ENCODE peak calls at places on chromosomes 6 and 20, in nine cellular contexts. One of them, this sample, is unnamed. For H3K36me3, the result is how much of the 10 kb centered on the place peaks cover.

GRCh38 chr6:37244430-37245310 is 12.9 kb upstream of the TBC1D22B start:
- DNase-seq in uterus: peak
- DNase-seq in breast epithelium: peak
- DNase-seq in DND-41: no peak
- DNase-seq in Peyer's patch: peak
- DNase-seq in PC-9: no peak
- DNase-seq in neuronal stem cell: no peak
- DNase-seq in CD8-positive, alpha-beta memory T cell: no peak
- DNase-seq in brain microvascular endothelial cell: peak
- DNase-seq in this sample: no peak

GRCh38 chr20:5741089-5741488 is 9.1 kb upstream of the SHLD1 start:
- DNase-seq in Peyer's patch: no peak
- DNase-seq in brain microvascular endothelial cell: no peak
- DNase-seq in DND-41: no peak
- DNase-seq in neuronal stem cell: no peak
- DNase-seq in uterus: no peak
- DNase-seq in CD8-positive, alpha-beta memory T cell: no peak
- DNase-seq in PC-9: no peak
- DNase-seq in breast epithelium: no peak
- DNase-seq in this sample: no peak

GRCh38 chr6:150740453-150740852 is 125.0 kb upstream of the MTHFD1L start:
- DNase-seq in DND-41: no peak
- DNase-seq in PC-9: no peak
- DNase-seq in uterus: no peak
- DNase-seq in CD8-positive, alpha-beta memory T cell: no peak
- DNase-seq in brain microvascular endothelial cell: no peak
- DNase-seq in neuronal stem cell: no peak
- DNase-seq in breast epithelium: no peak
- DNase-seq in Peyer's patch: no peak
- DNase-seq in this sample: no peak

GRCh38 chr20:44021186-44021585 is 106.5 kb downstream of the TOX2 start:
- DNase-seq in PC-9: no peak
- DNase-seq in Peyer's patch: no peak
- DNase-seq in neuronal stem cell: no peak
- DNase-seq in uterus: no peak
- DNase-seq in DND-41: no peak
- DNase-seq in brain microvascular endothelial cell: no peak
- DNase-seq in breast epithelium: no peak
- DNase-seq in CD8-positive, alpha-beta memory T cell: no peak
- DNase-seq in this sample: no peak

GRCh38 chr20:8909596-8909995 is 159.3 kb upstream of the PLCB4 start:
- DNase-seq in CD8-positive, alpha-beta memory T cell: no peak
- DNase-seq in brain microvascular endothelial cell: no peak
- DNase-seq in DND-41: no peak
- DNase-seq in Peyer's patch: no peak
- DNase-seq in neuronal stem cell: no peak
- DNase-seq in PC-9: no peak
- DNase-seq in breast epithelium: no peak
- DNase-seq in uterus: no peak
- DNase-seq in this sample: no peak

GRCh38 chr20:5118220-5119142 is 1.3 kb downstream of the PCNA start:
- DNase-seq in brain microvascular endothelial cell: no peak
- DNase-seq in neuronal stem cell: no peak
- DNase-seq in DND-41: no peak
- DNase-seq in breast epithelium: no peak
- DNase-seq in Peyer's patch: no peak
- DNase-seq in CD8-positive, alpha-beta memory T cell: no peak
- DNase-seq in PC-9: no peak
- DNase-seq in uterus: no peak
- DNase-seq in this sample: no peak

GRCh38 chr6:36432151-36432633 is 10.5 kb downstream of the PXT1 start:
- DNase-seq in DND-41: no peak
- DNase-seq in breast epithelium: no peak
- DNase-seq in brain microvascular endothelial cell: peak
- DNase-seq in uterus: no peak
- DNase-seq in PC-9: peak
- DNase-seq in CD8-positive, alpha-beta memory T cell: no peak
- DNase-seq in neuronal stem cell: no peak
- DNase-seq in Peyer's patch: no peak
- DNase-seq in this sample: no peak

GRCh38 chr6:101489456-101489855 is 95.9 kb downstream of the GRIK2 start:
- DNase-seq in Peyer's patch: no peak
- DNase-seq in brain microvascular endothelial cell: no peak
- DNase-seq in breast epithelium: no peak
- DNase-seq in PC-9: no peak
- DNase-seq in DND-41: no peak
- DNase-seq in CD8-positive, alpha-beta memory T cell: no peak
- DNase-seq in uterus: no peak
- DNase-seq in neuronal stem cell: no peak
- DNase-seq in this sample: no peak

GRCh38 chr6:25193147-25193864 is 85.9 kb upstream of the CARMIL1 start:
- DNase-seq in brain microvascular endothelial cell: peak
- DNase-seq in uterus: peak
- DNase-seq in Peyer's patch: no peak
- DNase-seq in breast epithelium: peak
- DNase-seq in CD8-positive, alpha-beta memory T cell: no peak
- DNase-seq in DND-41: no peak
- DNase-seq in PC-9: peak
- DNase-seq in neuronal stem cell: no peak
- DNase-seq in this sample: no peak

GRCh38 chr6:77666340-77666739 is 13.5 kb downstream of the MEI4 start:
- DNase-seq in CD8-positive, alpha-beta memory T cell: no peak
- DNase-seq in uterus: no peak
- DNase-seq in DND-41: no peak
- DNase-seq in breast epithelium: no peak
- DNase-seq in neuronal stem cell: no peak
- DNase-seq in Peyer's patch: no peak
- DNase-seq in PC-9: no peak
- DNase-seq in brain microvascular endothelial cell: no peak
- DNase-seq in this sample: no peak

GRCh38 chr6:151179321-151179720 is 60.4 kb upstream of the AKAP12 start:
- DNase-seq in PC-9: no peak
- DNase-seq in brain microvascular endothelial cell: peak
- DNase-seq in CD8-positive, alpha-beta memory T cell: no peak
- DNase-seq in Peyer's patch: no peak
- DNase-seq in breast epithelium: no peak
- DNase-seq in DND-41: no peak
- DNase-seq in uterus: no peak
- DNase-seq in neuronal stem cell: no peak
- DNase-seq in this sample: no peak

GRCh38 chr6:125974214-125974866 is 12.0 kb upstream of the TRMT11 start:
- DNase-seq in CD8-positive, alpha-beta memory T cell: peak
- DNase-seq in uterus: no peak
- DNase-seq in brain microvascular endothelial cell: no peak
- DNase-seq in neuronal stem cell: no peak
- DNase-seq in Peyer's patch: no peak
- DNase-seq in PC-9: no peak
- DNase-seq in breast epithelium: no peak
- DNase-seq in DND-41: no peak
- DNase-seq in this sample: no peak

GRCh38 chr6:127980996-127981395 is 80.1 kb upstream of the THEMIS start:
- DNase-seq in DND-41: no peak
- DNase-seq in brain microvascular endothelial cell: no peak
- DNase-seq in Peyer's patch: no peak
- DNase-seq in breast epithelium: no peak
- DNase-seq in PC-9: no peak
- DNase-seq in neuronal stem cell: no peak
- DNase-seq in uterus: no peak
- DNase-seq in CD8-positive, alpha-beta memory T cell: no peak
- DNase-seq in this sample: no peak

GRCh38 chr6:80214436-80215022 is 108.1 kb downstream of the BCKDHB start:
- DNase-seq in Peyer's patch: no peak
- DNase-seq in PC-9: peak
- DNase-seq in uterus: no peak
- DNase-seq in DND-41: peak
- DNase-seq in CD8-positive, alpha-beta memory T cell: peak
- DNase-seq in breast epithelium: no peak
- DNase-seq in neuronal stem cell: peak
- DNase-seq in brain microvascular endothelial cell: peak
- DNase-seq in this sample: no peak

DNA sequence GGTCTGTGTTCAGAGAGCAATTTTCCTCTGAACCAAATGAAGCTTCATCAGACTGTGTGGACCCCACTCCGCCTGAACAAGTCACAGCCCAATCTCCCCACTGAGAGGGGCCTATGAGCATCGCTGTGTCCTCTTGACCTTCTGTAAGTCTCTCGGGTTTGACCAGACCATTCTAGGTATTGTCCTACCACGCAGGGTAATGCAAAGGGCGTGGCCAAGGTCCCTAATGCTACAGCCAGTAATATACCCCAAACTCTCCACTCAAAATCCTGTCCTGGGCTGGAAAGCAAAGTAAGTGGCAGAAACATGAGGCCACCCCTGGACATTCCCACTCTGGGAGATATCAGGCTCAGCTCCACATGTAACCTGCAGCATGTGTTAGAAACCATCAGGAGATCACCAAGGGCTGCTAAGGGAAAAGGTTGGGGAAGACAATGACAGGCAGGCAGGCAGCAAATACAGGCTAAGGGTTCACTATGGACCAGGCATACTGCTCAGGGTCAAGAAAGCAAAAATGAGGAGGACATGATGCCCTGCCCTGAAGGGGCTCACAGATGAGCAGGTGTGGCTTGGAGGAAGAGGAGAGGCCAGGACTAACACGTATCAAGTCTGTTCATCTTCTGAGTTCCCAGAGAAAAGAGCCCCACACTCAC is 33.4 kb downstream of the MRPL14 start:
- DNase-seq in neuronal stem cell: no peak
- DNase-seq in PC-9: no peak
- DNase-seq in CD8-positive, alpha-beta memory T cell: no peak
- DNase-seq in DND-41: no peak
- DNase-seq in brain microvascular endothelial cell: no peak
- DNase-seq in Peyer's patch: no peak
- DNase-seq in uterus: no peak
- DNase-seq in breast epithelium: no peak
- DNase-seq in this sample: no peak
- H3K36me3 ChIP-seq in neuronal stem cell: under half
- H3K36me3 ChIP-seq in PC-9: under half
- H3K36me3 ChIP-seq in CD8-positive, alpha-beta memory T cell: under half
- H3K36me3 ChIP-seq in DND-41: under half
- H3K36me3 ChIP-seq in brain microvascular endothelial cell: under half
- H3K36me3 ChIP-seq in Peyer's patch: under half
- H3K36me3 ChIP-seq in uterus: under half
- H3K36me3 ChIP-seq in breast epithelium: under half
- H3K36me3 ChIP-seq in this sample: under half

GRCh38 chr6:143863754-143864153 is 520 bp upstream of the ZC2HC1B start:
- DNase-seq in Peyer's patch: no peak
- DNase-seq in neuronal stem cell: no peak
- DNase-seq in uterus: no peak
- DNase-seq in DND-41: no peak
- DNase-seq in PC-9: no peak
- DNase-seq in brain microvascular endothelial cell: no peak
- DNase-seq in breast epithelium: no peak
- DNase-seq in CD8-positive, alpha-beta memory T cell: no peak
- DNase-seq in this sample: no peak
- H3K36me3 ChIP-seq in Peyer's patch: under half
- H3K36me3 ChIP-seq in neuronal stem cell: under half
- H3K36me3 ChIP-seq in uterus: under half
- H3K36me3 ChIP-seq in DND-41: half or more
- H3K36me3 ChIP-seq in PC-9: under half
- H3K36me3 ChIP-seq in brain microvascular endothelial cell: under half
- H3K36me3 ChIP-seq in breast epithelium: under half
- H3K36me3 ChIP-seq in CD8-positive, alpha-beta memory T cell: under half
- H3K36me3 ChIP-seq in this sample: half or more

GRCh38 chr20:3586111-3586510 is 77.1 kb downstream of the GFRA4 start:
- DNase-seq in Peyer's patch: no peak
- DNase-seq in brain microvascular endothelial cell: no peak
- DNase-seq in uterus: no peak
- DNase-seq in breast epithelium: no peak
- DNase-seq in CD8-positive, alpha-beta memory T cell: no peak
- DNase-seq in DND-41: no peak
- DNase-seq in neuronal stem cell: no peak
- DNase-seq in PC-9: no peak
- DNase-seq in this sample: no peak
- H3K36me3 ChIP-seq in Peyer's patch: under half
- H3K36me3 ChIP-seq in brain microvascular endothelial cell: under half
- H3K36me3 ChIP-seq in uterus: under half
- H3K36me3 ChIP-seq in breast epithelium: under half
- H3K36me3 ChIP-seq in CD8-positive, alpha-beta memory T cell: under half
- H3K36me3 ChIP-seq in DND-41: under half
- H3K36me3 ChIP-seq in neuronal stem cell: under half
- H3K36me3 ChIP-seq in PC-9: under half
- H3K36me3 ChIP-seq in this sample: under half

GRCh38 chr20:31820228-31820627 is 1.1 kb downstream of the MYLK2 start:
- DNase-seq in CD8-positive, alpha-beta memory T cell: no peak
- DNase-seq in PC-9: no peak
- DNase-seq in breast epithelium: no peak
- DNase-seq in uterus: no peak
- DNase-seq in neuronal stem cell: no peak
- DNase-seq in brain microvascular endothelial cell: no peak
- DNase-seq in DND-41: no peak
- DNase-seq in Peyer's patch: no peak
- DNase-seq in this sample: no peak
- H3K36me3 ChIP-seq in CD8-positive, alpha-beta memory T cell: under half
- H3K36me3 ChIP-seq in PC-9: under half
- H3K36me3 ChIP-seq in breast epithelium: under half
- H3K36me3 ChIP-seq in uterus: under half
- H3K36me3 ChIP-seq in neuronal stem cell: under half
- H3K36me3 ChIP-seq in brain microvascular endothelial cell: under half
- H3K36me3 ChIP-seq in DND-41: under half
- H3K36me3 ChIP-seq in Peyer's patch: under half
- H3K36me3 ChIP-seq in this sample: under half

This sample was measured in esophagus squamous epithelium.